ENCODE peak calls at places on chromosomes 1 and 21, in seven cellular contexts. L is adrenal gland; N is HFF-Myc; G is B cell; I is CD8-positive, alpha-beta T cell; C is endothelial cell; P is psoas muscle. U is an unnamed sample.

GRCh38 chr1:26418865-26419349 is 8.3 kb downstream of the LIN28A start:
- DNase-seq in I (no peak), P (no peak), C (no peak), G (no peak), N (no peak), L (no peak), U (peak)

GRCh38 chr1:165895451-165895871 is 68.0 kb downstream of the UCK2 start:
- DNase-seq in G (no peak), P (no peak), L (no peak), I (no peak), N (no peak), C (no peak), U (no peak)

GRCh38 chr1:97145321-97145956 is 423.9 kb downstream of the PTBP2 start:
- DNase-seq in L (no peak), P (no peak), G (no peak), I (no peak), N (peak), C (no peak), U (no peak)

GRCh38 chr1:12600880-12601633 is 17.0 kb downstream of the DHRS3 start:
- DNase-seq in N (no peak), C (peak), G (no peak), P (peak), L (no peak), I (peak), U (no peak)

GRCh38 chr1:227170361-227171166 is 147.7 kb downstream of the CDC42BPA start:
- DNase-seq in N (peak), G (no peak), P (no peak), I (no peak), C (no peak), L (no peak), U (no peak)

GRCh38 chr1:202018476-202019234 is 8.3 kb downstream of the ELF3 start:
- DNase-seq in P (no peak), C (no peak), L (no peak), N (no peak), I (no peak), G (no peak), U (peak)

GRCh38 chr1:53060580-53060979 is 1.4 kb upstream of the PODN start:
- DNase-seq in C (no peak), L (no peak), N (no peak), P (no peak), G (no peak), I (no peak), U (no peak)

GRCh38 chr1:203673550-203674411 is 47.1 kb downstream of the ATP2B4 start:
- DNase-seq in L (peak), I (peak), C (peak), G (peak), P (no peak), N (peak), U (no peak)

GRCh38 chr1:211340622-211341487 is 14.2 kb downstream of the TRAF5 start:
- DNase-seq in L (no peak), N (no peak), I (no peak), G (no peak), P (no peak), C (no peak), U (no peak)

GRCh38 chr1:23638188-23638619 is 53.4 kb upstream of the RPL11 start:
- DNase-seq in N (no peak), L (no peak), C (no peak), I (no peak), G (no peak), P (peak), U (no peak)

GRCh38 chr1:213864007-213864406 is 123.8 kb upstream of the PROX1 start:
- DNase-seq in P (no peak), I (no peak), L (no peak), G (no peak), C (no peak), N (no peak), U (no peak)

GRCh38 chr1:57949168-57949567 is 525.3 kb upstream of the DAB1 start:
- DNase-seq in P (no peak), I (no peak), L (no peak), N (no peak), C (no peak), G (no peak), U (no peak)

GRCh38 chr1:65792671-65793358 is at the start of gene PDE4B:
- DNase-seq in I (no peak), L (no peak), N (no peak), G (no peak), C (peak), P (peak), U (peak)

GRCh38 chr1:231871471-231871870 is 244.9 kb downstream of the DISC1 start:
- DNase-seq in L (no peak), G (no peak), N (no peak), C (no peak), P (no peak), I (no peak), U (no peak)

GRCh38 chr1:107339775-107340174 is 198.9 kb downstream of the NTNG1 start:
- DNase-seq in L (no peak), I (no peak), N (no peak), C (no peak), P (no peak), G (no peak), U (no peak)

GRCh38 chr1:88221396-88221795 is 462.7 kb upstream of the PKN2 start:
- DNase-seq in C (no peak), G (no peak), N (no peak), L (no peak), P (no peak), I (no peak), U (no peak)

GRCh38 chr1:88217386-88217785 is 466.7 kb upstream of the PKN2 start:
- DNase-seq in C (no peak), G (no peak), I (no peak), N (no peak), P (no peak), L (no peak), U (no peak)

GRCh38 chr1:88216441-88216840 is 467.6 kb upstream of the PKN2 start:
- DNase-seq in N (no peak), L (no peak), I (no peak), G (no peak), C (no peak), P (no peak), U (no peak)
- TF ChIP-seq CTCF in N (no peak), L (no peak), I (no peak), G (no peak), C (no peak), P (no peak), U (no peak)

DNA sequence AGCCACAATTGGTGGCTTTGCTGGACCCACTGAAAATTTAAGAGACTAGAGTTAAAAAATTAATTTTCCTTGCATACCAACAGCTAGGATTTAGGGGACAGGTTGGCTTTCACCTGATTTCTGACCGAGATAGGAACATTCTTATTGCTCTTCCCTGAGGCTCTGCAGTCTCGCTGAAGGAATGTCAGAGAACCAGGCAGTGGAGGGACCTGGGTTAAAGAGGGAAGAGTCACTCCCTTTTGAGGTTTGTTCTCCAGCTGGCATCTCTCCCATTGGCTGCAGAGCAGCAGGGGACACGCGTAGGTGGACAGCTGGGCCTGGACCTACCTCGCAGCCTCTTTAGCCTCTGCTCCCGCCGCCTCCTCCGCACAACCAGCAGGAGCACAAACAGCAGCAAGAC is 207.5 kb downstream of the PCP4 start:
- DNase-seq in N (no peak), C (no peak), I (no peak), L (no peak), G (no peak), P (no peak), U (no peak)
- TF ChIP-seq CTCF in N (no peak), C (no peak), I (no peak), L (no peak), G (no peak), P (no peak), U (no peak)

GRCh38 chr1:179366093-179366800 is 476 bp downstream of the AXDND1 start:
- DNase-seq in P (no peak), L (peak), C (no peak), N (no peak), G (no peak), I (no peak), U (no peak)
- TF ChIP-seq CTCF in P (peak), L (no peak), C (no peak), N (no peak), G (no peak), I (no peak), U (peak)

DNA sequence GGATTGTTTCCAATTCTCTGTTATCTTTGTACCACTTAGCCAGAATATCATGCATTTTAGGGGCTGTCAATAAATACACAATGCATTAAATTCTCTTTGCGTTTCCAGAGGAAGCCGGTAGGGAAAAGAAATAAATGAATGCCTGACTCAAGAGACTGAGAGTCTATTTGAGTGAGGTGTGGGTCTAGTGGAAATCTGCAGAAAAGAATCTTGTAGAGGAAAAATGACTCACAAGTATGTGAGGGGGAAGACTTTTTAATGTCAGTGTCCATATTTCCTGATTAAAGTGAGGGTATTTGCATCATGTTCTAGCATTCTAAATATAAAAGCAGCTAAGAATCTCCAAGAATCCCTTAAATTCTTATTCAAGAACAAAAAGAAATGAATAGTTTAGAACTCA is 271.1 kb downstream of the PTPRC start:
- DNase-seq in P (no peak), L (no peak), C (no peak), I (no peak), N (no peak), G (no peak), U (no peak)
- TF ChIP-seq CTCF in P (no peak), L (no peak), C (no peak), I (no peak), N (no peak), G (no peak), U (no peak)

DNA sequence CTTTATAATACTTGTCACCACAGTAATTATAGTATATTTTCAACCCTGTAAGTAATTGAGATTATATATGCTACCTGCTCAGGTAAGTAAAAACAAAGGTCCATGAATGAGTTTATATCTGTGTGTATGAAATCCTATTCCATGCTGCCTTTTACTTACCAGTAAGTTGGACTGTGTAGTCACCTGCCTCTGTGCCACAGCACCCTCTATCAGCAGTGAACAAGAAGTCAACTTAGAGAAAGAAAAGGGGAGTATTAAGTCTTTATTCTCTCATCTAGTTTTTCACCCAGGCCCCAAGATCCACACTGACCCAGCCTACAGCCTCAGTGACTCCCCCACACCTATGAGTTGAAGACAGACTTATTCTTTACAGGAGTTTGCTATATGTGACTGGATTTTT is 36.9 kb upstream of the IFI16 start:
- DNase-seq in I (no peak), G (no peak), P (no peak), N (no peak), L (no peak), C (peak), U (no peak)
- TF ChIP-seq CTCF in I (no peak), G (no peak), P (no peak), N (no peak), L (no peak), C (no peak), U (peak)

DNA sequence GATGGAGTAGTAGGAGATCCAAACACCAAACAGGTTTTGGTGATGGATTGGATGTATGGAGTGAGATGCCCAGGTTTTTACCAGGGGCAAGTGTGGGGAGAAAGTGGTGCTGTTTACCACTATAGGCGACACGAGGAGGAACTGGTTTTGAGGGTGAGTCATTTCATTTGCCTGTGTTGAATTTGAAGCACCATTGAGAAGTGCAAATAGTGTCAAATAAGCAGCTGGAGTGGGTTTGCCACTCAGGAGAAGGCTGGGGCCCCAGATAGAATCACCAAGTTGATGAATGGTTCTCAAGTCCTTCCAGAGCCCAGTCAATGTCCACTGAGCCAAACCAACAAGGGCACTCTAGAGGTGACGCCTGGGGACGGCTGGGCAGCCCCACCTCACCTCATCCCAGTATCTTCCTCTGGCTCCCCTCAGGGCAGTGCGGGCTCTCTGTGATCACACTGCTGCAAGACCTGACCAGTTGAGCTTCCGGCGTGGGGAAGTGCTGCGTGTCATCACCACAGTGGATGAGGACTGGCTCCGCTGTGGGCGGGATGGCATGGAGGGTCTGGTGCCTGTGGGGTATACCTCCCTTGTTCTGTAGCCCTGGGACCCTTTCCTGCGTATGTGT is 9.4 kb downstream of the RUSC1 start:
- DNase-seq in C (no peak), N (no peak), L (no peak), P (no peak), G (no peak), I (no peak), U (no peak)
- TF ChIP-seq CTCF in C (no peak), N (no peak), L (no peak), P (no peak), G (no peak), I (no peak), U (no peak)

GRCh38 chr1:79364896-79365295 is 358.4 kb upstream of the ADGRL4 start:
- DNase-seq in L (no peak), C (no peak), G (no peak), I (no peak), P (no peak), N (no peak), U (no peak)

GRCh38 chr1:79362470-79362869 is 355.9 kb upstream of the ADGRL4 start:
- DNase-seq in G (no peak), L (no peak), N (no peak), I (no peak), C (no peak), P (no peak), U (no peak)
- TF ChIP-seq CTCF in G (no peak), L (no peak), N (no peak), I (no peak), C (peak), P (no peak), U (peak)

DNA sequence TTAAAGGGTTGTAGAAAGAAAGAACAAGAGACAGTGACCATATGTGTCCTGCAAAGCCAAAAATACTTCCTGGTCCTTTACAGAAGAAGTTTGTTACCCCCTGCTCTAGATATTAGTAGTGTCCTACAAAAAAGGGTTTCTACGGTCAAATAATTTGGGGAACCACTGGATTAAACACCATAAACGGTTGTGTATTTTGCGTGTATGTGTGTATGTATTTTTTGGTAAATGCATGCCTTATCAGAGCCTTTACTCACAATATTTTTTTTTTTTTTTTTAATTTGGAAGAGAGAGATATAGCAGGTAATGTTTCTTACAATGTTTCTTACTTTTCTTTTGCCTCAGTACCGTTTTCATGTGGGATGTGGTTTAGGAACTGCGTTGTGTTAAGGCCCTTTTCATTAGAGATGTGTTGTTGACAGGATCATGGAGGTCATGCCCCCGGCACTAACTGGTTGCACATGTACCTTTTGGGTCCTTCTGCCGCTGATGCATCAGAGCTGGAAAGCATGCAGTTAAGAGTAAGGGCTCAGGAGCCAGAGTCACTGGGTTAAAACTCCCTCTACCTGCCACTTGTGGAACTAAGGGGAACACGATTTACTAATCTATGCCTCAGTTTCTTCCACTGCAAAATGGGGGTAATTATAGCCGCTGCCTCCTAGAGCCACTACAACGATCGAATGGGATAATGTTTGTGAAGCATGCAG is 234.6 kb upstream of the KAZN start:
- DNase-seq in L (no peak), I (no peak), G (no peak), P (no peak), C (no peak), N (no peak), U (no peak)
- TF ChIP-seq CTCF in L (no peak), I (no peak), G (no peak), P (no peak), C (no peak), N (peak), U (peak)

U was measured in progenitor cell of endocrine pancreas.